ENCODE peak calls at places on chromosome 2, in five cellular contexts. One of them, this sample, is unnamed.

GRCh38 chr2:42513252-42513918 is 19.6 kb upstream of the KCNG3 start:
- DNase-seq in IMR-90: peak; percentile 43
- DNase-seq in K562: peak; percentile 65
- DNase-seq in SK-N-SH: peak; percentile 53
- DNase-seq in GM12878: no peak
- DNase-seq in this sample: peak; percentile 76

GRCh38 chr2:170502400-170503135 is 212.6 kb upstream of the SP5 start:
- DNase-seq in K562: no peak
- DNase-seq in IMR-90: no peak
- DNase-seq in GM12878: no peak
- DNase-seq in SK-N-SH: no peak
- DNase-seq in this sample: no peak

GRCh38 chr2:158988501-158988900 is 20.1 kb downstream of the TANC1 start:
- DNase-seq in GM12878: no peak
- DNase-seq in IMR-90: no peak
- DNase-seq in SK-N-SH: no peak
- DNase-seq in K562: no peak
- DNase-seq in this sample: no peak

GRCh38 chr2:170369894-170370293 is 191.9 kb downstream of the MYO3B start:
- DNase-seq in SK-N-SH: peak; percentile 11
- DNase-seq in IMR-90: peak; percentile 11
- DNase-seq in GM12878: no peak
- DNase-seq in K562: peak; percentile 51
- DNase-seq in this sample: peak; percentile 2

GRCh38 chr2:72755647-72756423 is 70.0 kb downstream of the EXOC6B start:
- DNase-seq in GM12878: no peak
- DNase-seq in K562: no peak
- DNase-seq in IMR-90: peak; percentile 1
- DNase-seq in SK-N-SH: no peak
- DNase-seq in this sample: peak; percentile 38

GRCh38 chr2:42371621-42372473 is 10.8 kb upstream of the COX7A2L start:
- DNase-seq in IMR-90: no peak
- DNase-seq in SK-N-SH: peak; percentile 90
- DNase-seq in GM12878: no peak
- DNase-seq in K562: no peak
- DNase-seq in this sample: no peak

GRCh38 chr2:233976690-233977294 is 59.6 kb downstream of the TRPM8 start:
- DNase-seq in IMR-90: peak; percentile 76
- DNase-seq in GM12878: peak; percentile 9
- DNase-seq in K562: peak; percentile 3
- DNase-seq in SK-N-SH: peak; percentile 68
- DNase-seq in this sample: peak; percentile 64

GRCh38 chr2:233023761-233024410 is 8.6 kb upstream of the NEU2 start:
- DNase-seq in SK-N-SH: no peak
- DNase-seq in K562: no peak
- DNase-seq in IMR-90: no peak
- DNase-seq in GM12878: no peak
- DNase-seq in this sample: no peak

GRCh38 chr2:224579411-224579810 is 5.8 kb downstream of the CUL3 start:
- DNase-seq in GM12878: no peak
- DNase-seq in SK-N-SH: no peak
- DNase-seq in K562: no peak
- DNase-seq in IMR-90: peak; percentile 59
- DNase-seq in this sample: no peak

DNA sequence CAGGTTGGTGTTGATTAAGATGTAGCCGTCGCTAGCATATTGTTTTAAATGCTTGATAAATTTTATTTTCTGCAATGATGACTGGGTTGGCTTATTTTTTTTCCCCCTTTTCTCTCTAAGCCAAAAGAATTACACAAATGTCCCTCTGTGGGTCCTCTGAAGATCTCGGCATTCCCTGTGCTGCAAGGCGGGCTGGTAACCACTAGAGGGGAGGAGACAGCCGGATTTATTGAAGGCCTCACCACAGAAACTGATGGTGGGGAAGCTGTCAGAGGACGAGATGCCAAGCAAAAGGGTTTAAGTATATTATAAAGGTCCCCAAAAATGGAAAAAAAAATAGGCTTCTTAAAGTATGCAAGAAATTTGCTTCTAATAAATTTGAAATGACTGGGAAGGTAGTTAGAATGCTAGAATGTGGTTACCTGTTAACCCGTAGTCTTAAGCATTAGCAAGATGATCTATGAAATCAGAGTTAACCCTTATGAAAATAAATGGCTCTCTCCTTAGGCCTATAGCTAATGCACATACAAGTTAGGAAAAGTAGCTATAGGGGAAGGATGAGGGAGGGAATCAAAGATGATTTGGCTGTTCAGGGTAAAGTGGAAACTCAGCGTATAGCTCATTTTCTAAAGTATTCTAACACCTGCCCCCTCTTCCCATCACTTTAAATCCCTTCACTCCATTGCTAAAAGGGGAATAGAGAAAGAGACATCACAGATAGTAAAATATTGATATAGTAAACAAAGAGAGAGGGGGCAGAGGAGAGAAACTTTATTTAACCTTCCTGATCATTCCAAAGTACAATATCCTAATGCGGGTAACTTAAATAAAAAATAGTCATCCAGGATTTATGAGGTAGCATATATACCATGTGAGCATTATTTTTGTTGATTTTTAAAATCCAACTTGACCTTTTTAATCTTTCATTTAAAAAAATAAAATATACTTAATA is 894.5 kb upstream of the POU3F3 start:
- DNase-seq in SK-N-SH: peak; percentile 35
- DNase-seq in IMR-90: no peak
- DNase-seq in K562: peak; percentile 9
- DNase-seq in GM12878: no peak
- DNase-seq in this sample: peak; percentile 51
- TF ChIP-seq RCOR1 in SK-N-SH: no peak
- TF ChIP-seq RCOR1 in IMR-90: no peak
- TF ChIP-seq RCOR1 in K562: no peak
- TF ChIP-seq RCOR1 in GM12878: no peak
- TF ChIP-seq RCOR1 in this sample: no peak

GRCh38 chr2:230153390-230153976 is 66.3 kb downstream of the SP110 start:
- DNase-seq in K562: no peak
- DNase-seq in IMR-90: no peak
- DNase-seq in GM12878: no peak
- DNase-seq in SK-N-SH: no peak
- DNase-seq in this sample: no peak
- TF ChIP-seq RCOR1 in K562: no peak
- TF ChIP-seq RCOR1 in IMR-90: no peak
- TF ChIP-seq RCOR1 in GM12878: no peak
- TF ChIP-seq RCOR1 in SK-N-SH: no peak
- TF ChIP-seq RCOR1 in this sample: no peak

GRCh38 chr2:152418688-152419087 is 83.7 kb downstream of the FMNL2 start:
- DNase-seq in IMR-90: peak; percentile 79
- DNase-seq in GM12878: no peak
- DNase-seq in K562: no peak
- DNase-seq in SK-N-SH: no peak
- DNase-seq in this sample: no peak
- TF ChIP-seq RCOR1 in IMR-90: no peak
- TF ChIP-seq RCOR1 in GM12878: no peak
- TF ChIP-seq RCOR1 in K562: no peak
- TF ChIP-seq RCOR1 in SK-N-SH: no peak
- TF ChIP-seq RCOR1 in this sample: no peak

GRCh38 chr2:96265840-96266569 is at the start of the genes CIAO1 and TMEM127:
- DNase-seq in GM12878: peak; percentile 90
- DNase-seq in IMR-90: peak; percentile 98
- DNase-seq in SK-N-SH: peak; percentile 97
- DNase-seq in K562: peak; percentile 98
- DNase-seq in this sample: peak; percentile 90

GRCh38 chr2:96264656-96265348 is 995 bp downstream of the TMEM127 start:
- DNase-seq in K562: peak; percentile 49
- DNase-seq in GM12878: no peak
- DNase-seq in IMR-90: peak; percentile 29
- DNase-seq in SK-N-SH: peak; percentile 69
- DNase-seq in this sample: no peak

GRCh38 chr2:96264086-96264485 is 1.7 kb downstream of the TMEM127 start:
- DNase-seq in K562: no peak
- DNase-seq in GM12878: no peak
- DNase-seq in IMR-90: peak; percentile 29
- DNase-seq in SK-N-SH: peak; percentile 41
- DNase-seq in this sample: no peak

GRCh38 chr2:96267159-96267971 is 1.3 kb downstream of the CIAO1 start:
- DNase-seq in K562: peak; percentile 71
- DNase-seq in SK-N-SH: peak; percentile 63
- DNase-seq in IMR-90: peak; percentile 37
- DNase-seq in GM12878: no peak
- DNase-seq in this sample: peak; percentile 66

GRCh38 chr2:96265349-96265839 is 403 bp downstream of the TMEM127 start:
- DNase-seq in K562: peak; percentile 34
- DNase-seq in SK-N-SH: peak; percentile 88
- DNase-seq in IMR-90: no peak
- DNase-seq in GM12878: no peak
- DNase-seq in this sample: no peak
- TF ChIP-seq RCOR1 in K562: no peak
- TF ChIP-seq RCOR1 in SK-N-SH: no peak
- TF ChIP-seq RCOR1 in IMR-90: no peak
- TF ChIP-seq RCOR1 in GM12878: no peak
- TF ChIP-seq RCOR1 in this sample: no peak

GRCh38 chr2:215979615-215980014 is 33.7 kb downstream of the MREG start:
- DNase-seq in GM12878: no peak
- DNase-seq in SK-N-SH: no peak
- DNase-seq in K562: no peak
- DNase-seq in IMR-90: no peak
- DNase-seq in this sample: peak; percentile 57
- TF ChIP-seq RCOR1 in GM12878: no peak
- TF ChIP-seq RCOR1 in SK-N-SH: no peak
- TF ChIP-seq RCOR1 in K562: no peak
- TF ChIP-seq RCOR1 in IMR-90: no peak
- TF ChIP-seq RCOR1 in this sample: no peak

DNA sequence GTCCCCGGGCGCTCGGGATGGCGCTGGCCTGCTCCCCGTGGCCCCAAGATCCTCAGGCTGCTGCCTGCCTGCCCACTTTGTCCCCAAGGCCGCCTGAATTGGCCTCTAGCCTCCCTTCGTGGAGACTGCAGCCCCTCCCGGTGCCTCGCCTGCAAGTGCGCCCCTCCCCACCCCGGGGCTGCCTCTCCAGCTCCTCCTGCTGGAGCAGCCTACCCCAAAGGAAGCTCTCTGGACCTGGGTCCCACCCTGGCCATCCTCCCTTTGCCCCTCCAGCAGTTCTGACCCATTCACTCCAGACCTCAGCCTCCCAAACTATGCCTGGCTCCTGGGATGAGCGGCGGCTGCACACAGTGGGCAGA is 6.2 kb downstream of the ESPNL start:
- DNase-seq in GM12878: no peak
- DNase-seq in SK-N-SH: peak; percentile 45
- DNase-seq in K562: no peak
- DNase-seq in IMR-90: no peak
- DNase-seq in this sample: no peak
- TF ChIP-seq RCOR1 in GM12878: no peak
- TF ChIP-seq RCOR1 in SK-N-SH: no peak
- TF ChIP-seq RCOR1 in K562: no peak
- TF ChIP-seq RCOR1 in IMR-90: no peak
- TF ChIP-seq RCOR1 in this sample: no peak

GRCh38 chr2:231533777-231534125 is 3.5 kb upstream of the NMUR1 start:
- DNase-seq in IMR-90: no peak
- DNase-seq in SK-N-SH: no peak
- DNase-seq in GM12878: no peak
- DNase-seq in K562: no peak
- DNase-seq in this sample: no peak
- TF ChIP-seq RCOR1 in IMR-90: no peak
- TF ChIP-seq RCOR1 in SK-N-SH: no peak
- TF ChIP-seq RCOR1 in GM12878: no peak
- TF ChIP-seq RCOR1 in K562: no peak
- TF ChIP-seq RCOR1 in this sample: no peak

DNA sequence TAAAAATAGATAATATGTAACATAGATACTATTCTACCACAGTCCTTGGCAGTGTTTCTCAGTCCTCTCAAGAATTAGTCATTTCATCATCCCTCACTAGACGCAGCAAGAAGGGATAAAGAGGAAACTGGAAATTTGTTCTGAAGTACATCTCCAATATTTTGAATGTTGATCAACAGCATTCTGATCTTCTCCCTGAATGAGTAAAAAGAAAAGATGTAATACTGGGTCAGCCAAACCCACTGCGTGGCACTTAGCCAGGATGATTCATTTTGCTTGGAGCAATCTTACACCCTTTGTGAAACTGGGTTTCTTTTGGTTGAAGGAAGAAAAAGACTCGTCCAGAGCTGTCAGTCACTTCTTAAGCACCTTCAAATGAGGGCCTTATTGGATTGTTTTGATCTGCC is 54.1 kb downstream of the TAF1B start:
- DNase-seq in K562: peak; percentile 50
- DNase-seq in IMR-90: peak; percentile 96
- DNase-seq in GM12878: peak; percentile 19
- DNase-seq in SK-N-SH: no peak
- DNase-seq in this sample: peak; percentile 46
- TF ChIP-seq RCOR1 in K562: no peak
- TF ChIP-seq RCOR1 in IMR-90: no peak
- TF ChIP-seq RCOR1 in GM12878: no peak
- TF ChIP-seq RCOR1 in SK-N-SH: no peak
- TF ChIP-seq RCOR1 in this sample: no peak